ENCODE peak calls at places on chromosomes 5 and 9, in seven cellular contexts. One of them, this sample, is unnamed.

GRCh38 chr9:96044401-96044800 is 168.9 kb downstream of the ERCC6L2 start:
- DNase-seq in caudate nucleus: no peak
- DNase-seq in ureter: no peak
- DNase-seq in OCI-LY7: no peak
- DNase-seq in frontal cortex: no peak
- DNase-seq in glomerular endothelial cell: no peak
- DNase-seq in NCI-H1092 treated with DMSO at 0.1 percent for 48 hours: no peak
- DNase-seq in this sample: no peak

GRCh38 chr9:10366171-10366779 is 246.5 kb downstream of the PTPRD start:
- DNase-seq in ureter: no peak
- DNase-seq in glomerular endothelial cell: peak; percentile 23
- DNase-seq in NCI-H1092 treated with DMSO at 0.1 percent for 48 hours: peak; percentile 62
- DNase-seq in OCI-LY7: peak; percentile 28
- DNase-seq in caudate nucleus: no peak
- DNase-seq in frontal cortex: no peak
- DNase-seq in this sample: peak; percentile 37

GRCh38 chr5:14228219-14228618 is 85.1 kb downstream of the TRIO start:
- DNase-seq in OCI-LY7: no peak
- DNase-seq in frontal cortex: no peak
- DNase-seq in glomerular endothelial cell: no peak
- DNase-seq in NCI-H1092 treated with DMSO at 0.1 percent for 48 hours: no peak
- DNase-seq in caudate nucleus: no peak
- DNase-seq in ureter: no peak
- DNase-seq in this sample: peak; percentile 72

GRCh38 chr5:57598756-57599155 is 116.1 kb upstream of the ACTBL2 start:
- DNase-seq in ureter: no peak
- DNase-seq in frontal cortex: no peak
- DNase-seq in glomerular endothelial cell: no peak
- DNase-seq in caudate nucleus: no peak
- DNase-seq in OCI-LY7: no peak
- DNase-seq in NCI-H1092 treated with DMSO at 0.1 percent for 48 hours: no peak
- DNase-seq in this sample: no peak

GRCh38 chr5:83124593-83124992 is 47.2 kb downstream of the XRCC4 start:
- DNase-seq in caudate nucleus: no peak
- DNase-seq in OCI-LY7: no peak
- DNase-seq in frontal cortex: no peak
- DNase-seq in NCI-H1092 treated with DMSO at 0.1 percent for 48 hours: no peak
- DNase-seq in ureter: no peak
- DNase-seq in glomerular endothelial cell: no peak
- DNase-seq in this sample: no peak

GRCh38 chr9:123678878-123679329 is 251.0 kb downstream of the DENND1A start:
- DNase-seq in frontal cortex: no peak
- DNase-seq in OCI-LY7: no peak
- DNase-seq in ureter: no peak
- DNase-seq in glomerular endothelial cell: no peak
- DNase-seq in NCI-H1092 treated with DMSO at 0.1 percent for 48 hours: no peak
- DNase-seq in caudate nucleus: no peak
- DNase-seq in this sample: no peak

GRCh38 chr9:70641031-70641430 is 226.6 kb upstream of the KLF9 start:
- DNase-seq in ureter: no peak
- DNase-seq in caudate nucleus: no peak
- DNase-seq in NCI-H1092 treated with DMSO at 0.1 percent for 48 hours: no peak
- DNase-seq in glomerular endothelial cell: no peak
- DNase-seq in OCI-LY7: no peak
- DNase-seq in frontal cortex: no peak
- DNase-seq in this sample: no peak

GRCh38 chr5:131377785-131378325 is 114.0 kb downstream of the CDC42SE2 start:
- DNase-seq in glomerular endothelial cell: no peak
- DNase-seq in caudate nucleus: no peak
- DNase-seq in NCI-H1092 treated with DMSO at 0.1 percent for 48 hours: no peak
- DNase-seq in OCI-LY7: no peak
- DNase-seq in frontal cortex: no peak
- DNase-seq in ureter: no peak
- DNase-seq in this sample: no peak

GRCh38 chr9:127038531-127038930 is 83.9 kb downstream of the ANGPTL2 start:
- DNase-seq in frontal cortex: no peak
- DNase-seq in caudate nucleus: no peak
- DNase-seq in NCI-H1092 treated with DMSO at 0.1 percent for 48 hours: no peak
- DNase-seq in OCI-LY7: no peak
- DNase-seq in ureter: peak; percentile 37
- DNase-seq in glomerular endothelial cell: no peak
- DNase-seq in this sample: no peak

GRCh38 chr5:11955386-11955785 is 51.1 kb upstream of the CTNND2 start:
- DNase-seq in frontal cortex: no peak
- DNase-seq in NCI-H1092 treated with DMSO at 0.1 percent for 48 hours: no peak
- DNase-seq in caudate nucleus: no peak
- DNase-seq in ureter: no peak
- DNase-seq in glomerular endothelial cell: no peak
- DNase-seq in OCI-LY7: no peak
- DNase-seq in this sample: no peak

GRCh38 chr5:140189977-140190867 is 15.2 kb downstream of the CYSTM1 start:
- DNase-seq in glomerular endothelial cell: no peak
- DNase-seq in caudate nucleus: no peak
- DNase-seq in ureter: no peak
- DNase-seq in OCI-LY7: no peak
- DNase-seq in NCI-H1092 treated with DMSO at 0.1 percent for 48 hours: no peak
- DNase-seq in frontal cortex: no peak
- DNase-seq in this sample: no peak

GRCh38 chr5:10441992-10442435 is 335 bp downstream of the ROPN1L start:
- DNase-seq in ureter: no peak
- DNase-seq in NCI-H1092 treated with DMSO at 0.1 percent for 48 hours: no peak
- DNase-seq in OCI-LY7: no peak
- DNase-seq in caudate nucleus: no peak
- DNase-seq in frontal cortex: no peak
- DNase-seq in glomerular endothelial cell: no peak
- DNase-seq in this sample: no peak

GRCh38 chr5:79172269-79172668 is 60.7 kb downstream of the BHMT start:
- DNase-seq in frontal cortex: no peak
- DNase-seq in ureter: no peak
- DNase-seq in caudate nucleus: no peak
- DNase-seq in OCI-LY7: no peak
- DNase-seq in glomerular endothelial cell: no peak
- DNase-seq in NCI-H1092 treated with DMSO at 0.1 percent for 48 hours: no peak
- DNase-seq in this sample: no peak

GRCh38 chr5:158456756-158457155 is 597.8 kb upstream of the CLINT1 start:
- DNase-seq in caudate nucleus: no peak
- DNase-seq in frontal cortex: no peak
- DNase-seq in NCI-H1092 treated with DMSO at 0.1 percent for 48 hours: no peak
- DNase-seq in OCI-LY7: no peak
- DNase-seq in ureter: no peak
- DNase-seq in glomerular endothelial cell: peak; percentile 9
- DNase-seq in this sample: no peak

GRCh38 chr5:112388739-112389138 is 30.3 kb downstream of the EPB41L4A start:
- DNase-seq in ureter: no peak
- DNase-seq in NCI-H1092 treated with DMSO at 0.1 percent for 48 hours: peak; percentile 32
- DNase-seq in glomerular endothelial cell: no peak
- DNase-seq in caudate nucleus: no peak
- DNase-seq in OCI-LY7: no peak
- DNase-seq in frontal cortex: no peak
- DNase-seq in this sample: no peak

GRCh38 chr9:125183054-125183453 is 6.5 kb downstream of the PPP6C start:
- DNase-seq in ureter: no peak
- DNase-seq in glomerular endothelial cell: no peak
- DNase-seq in frontal cortex: no peak
- DNase-seq in OCI-LY7: no peak
- DNase-seq in caudate nucleus: no peak
- DNase-seq in NCI-H1092 treated with DMSO at 0.1 percent for 48 hours: no peak
- DNase-seq in this sample: no peak

GRCh38 chr9:127991757-127992274 is 11.0 kb upstream of the EEIG1 start:
- DNase-seq in glomerular endothelial cell: no peak
- DNase-seq in ureter: no peak
- DNase-seq in caudate nucleus: no peak
- DNase-seq in OCI-LY7: no peak
- DNase-seq in NCI-H1092 treated with DMSO at 0.1 percent for 48 hours: no peak
- DNase-seq in frontal cortex: no peak
- DNase-seq in this sample: no peak

GRCh38 chr9:86867658-86868313 is 79.5 kb downstream of the GAS1 start:
- DNase-seq in caudate nucleus: no peak
- DNase-seq in NCI-H1092 treated with DMSO at 0.1 percent for 48 hours: peak; percentile 33
- DNase-seq in glomerular endothelial cell: no peak
- DNase-seq in OCI-LY7: no peak
- DNase-seq in ureter: no peak
- DNase-seq in frontal cortex: no peak
- DNase-seq in this sample: no peak

GRCh38 chr5:115423541-115423940 is 121.0 kb downstream of the FEM1C start:
- DNase-seq in NCI-H1092 treated with DMSO at 0.1 percent for 48 hours: no peak
- DNase-seq in ureter: no peak
- DNase-seq in caudate nucleus: no peak
- DNase-seq in glomerular endothelial cell: no peak
- DNase-seq in OCI-LY7: no peak
- DNase-seq in frontal cortex: no peak
- DNase-seq in this sample: no peak

GRCh38 chr5:150672237-150672883 is 11.3 kb downstream of the MYOZ3 start:
- DNase-seq in OCI-LY7: no peak
- DNase-seq in caudate nucleus: peak; percentile 34
- DNase-seq in ureter: no peak
- DNase-seq in glomerular endothelial cell: no peak
- DNase-seq in NCI-H1092 treated with DMSO at 0.1 percent for 48 hours: no peak
- DNase-seq in frontal cortex: peak; percentile 38
- DNase-seq in this sample: peak; percentile 33

GRCh38 chr5:123119334-123119986 is 30.4 kb downstream of the PRDM6 start:
- DNase-seq in OCI-LY7: peak; percentile 4
- DNase-seq in glomerular endothelial cell: no peak
- DNase-seq in ureter: no peak
- DNase-seq in NCI-H1092 treated with DMSO at 0.1 percent for 48 hours: no peak
- DNase-seq in caudate nucleus: no peak
- DNase-seq in frontal cortex: no peak
- DNase-seq in this sample: no peak

GRCh38 chr9:126587187-126588185 is 26.2 kb upstream of the LMX1B start:
- DNase-seq in OCI-LY7: no peak
- DNase-seq in NCI-H1092 treated with DMSO at 0.1 percent for 48 hours: no peak
- DNase-seq in caudate nucleus: peak; percentile 81
- DNase-seq in frontal cortex: peak; percentile 64
- DNase-seq in ureter: no peak
- DNase-seq in glomerular endothelial cell: no peak
- DNase-seq in this sample: no peak

GRCh38 chr9:3191715-3192114 is 334.1 kb downstream of the RFX3 start:
- DNase-seq in OCI-LY7: no peak
- DNase-seq in caudate nucleus: peak; percentile 22
- DNase-seq in glomerular endothelial cell: no peak
- DNase-seq in ureter: no peak
- DNase-seq in NCI-H1092 treated with DMSO at 0.1 percent for 48 hours: peak; percentile 84
- DNase-seq in frontal cortex: no peak
- DNase-seq in this sample: no peak

GRCh38 chr9:82117025-82117424 is 128.5 kb downstream of the SPATA31D1 start:
- DNase-seq in caudate nucleus: peak; percentile 10
- DNase-seq in NCI-H1092 treated with DMSO at 0.1 percent for 48 hours: peak; percentile 64
- DNase-seq in ureter: no peak
- DNase-seq in frontal cortex: no peak
- DNase-seq in glomerular endothelial cell: no peak
- DNase-seq in OCI-LY7: no peak
- DNase-seq in this sample: no peak

GRCh38 chr9:93801120-93801519 is 154.0 kb downstream of the BARX1 start:
- DNase-seq in glomerular endothelial cell: no peak
- DNase-seq in NCI-H1092 treated with DMSO at 0.1 percent for 48 hours: no peak
- DNase-seq in frontal cortex: no peak
- DNase-seq in OCI-LY7: no peak
- DNase-seq in ureter: no peak
- DNase-seq in caudate nucleus: no peak
- DNase-seq in this sample: no peak

GRCh38 chr5:169458269-169458668 is 125.3 kb upstream of the SPDL1 start:
- DNase-seq in frontal cortex: no peak
- DNase-seq in glomerular endothelial cell: no peak
- DNase-seq in ureter: no peak
- DNase-seq in OCI-LY7: no peak
- DNase-seq in caudate nucleus: no peak
- DNase-seq in NCI-H1092 treated with DMSO at 0.1 percent for 48 hours: no peak
- DNase-seq in this sample: no peak

GRCh38 chr9:94825620-94825958 is 99.1 kb downstream of the AOPEP start:
- DNase-seq in frontal cortex: no peak
- DNase-seq in NCI-H1092 treated with DMSO at 0.1 percent for 48 hours: no peak
- DNase-seq in glomerular endothelial cell: no peak
- DNase-seq in ureter: no peak
- DNase-seq in OCI-LY7: no peak
- DNase-seq in caudate nucleus: no peak
- DNase-seq in this sample: no peak

GRCh38 chr5:126043684-126044083 is 379.5 kb upstream of the GRAMD2B start:
- DNase-seq in frontal cortex: no peak
- DNase-seq in OCI-LY7: no peak
- DNase-seq in glomerular endothelial cell: no peak
- DNase-seq in caudate nucleus: no peak
- DNase-seq in ureter: no peak
- DNase-seq in NCI-H1092 treated with DMSO at 0.1 percent for 48 hours: no peak
- DNase-seq in this sample: no peak

GRCh38 chr9:137878957-137879555 is 1.5 kb downstream of the CACNA1B start:
- DNase-seq in OCI-LY7: no peak
- DNase-seq in ureter: no peak
- DNase-seq in NCI-H1092 treated with DMSO at 0.1 percent for 48 hours: no peak
- DNase-seq in glomerular endothelial cell: no peak
- DNase-seq in caudate nucleus: no peak
- DNase-seq in frontal cortex: no peak
- DNase-seq in this sample: no peak

GRCh38 chr5:50814541-50814940 is 148.1 kb downstream of the PARP8 start:
- DNase-seq in frontal cortex: no peak
- DNase-seq in OCI-LY7: no peak
- DNase-seq in NCI-H1092 treated with DMSO at 0.1 percent for 48 hours: no peak
- DNase-seq in ureter: no peak
- DNase-seq in caudate nucleus: no peak
- DNase-seq in glomerular endothelial cell: no peak
- DNase-seq in this sample: no peak

GRCh38 chr5:80481019-80481893 is 6.6 kb upstream of the FAM151B start:
- DNase-seq in NCI-H1092 treated with DMSO at 0.1 percent for 48 hours: no peak
- DNase-seq in glomerular endothelial cell: no peak
- DNase-seq in OCI-LY7: peak; percentile 66
- DNase-seq in frontal cortex: no peak
- DNase-seq in caudate nucleus: no peak
- DNase-seq in ureter: no peak
- DNase-seq in this sample: peak; percentile 74